ENCODE peak calls at places on chromosomes 2 and 18, in eight cellular contexts. F, N, O, V, B, I, W and Q are unnamed samples. For H3K9me3, the result is how much of the 10 kb centered on the place peaks cover.

GRCh38 chr2:1744446-1745170 is at the start of gene PXDN:
- DNase-seq in B (peak), O (peak), V (peak), N (no peak), F (peak), I (no peak), W (no peak), Q (no peak)

GRCh38 chr2:16055848-16056580 is 115.7 kb downstream of the MYCN start:
- DNase-seq in B (no peak), O (no peak), V (no peak), I (no peak), W (no peak), F (no peak), N (no peak), Q (no peak)

GRCh38 chr2:84815146-84815545 is 65.7 kb downstream of the TRABD2A start:
- DNase-seq in F (no peak), V (no peak), O (no peak), W (no peak), B (no peak), I (no peak), N (no peak), Q (no peak)

GRCh38 chr2:2846379-2847130 is 515.5 kb upstream of the MYT1L start:
- DNase-seq in N (no peak), V (peak), F (peak), I (no peak), O (peak), W (no peak), B (peak), Q (no peak)

GRCh38 chr2:54411801-54412354 is 44.2 kb upstream of the SPTBN1 start:
- DNase-seq in N (no peak), F (no peak), I (no peak), V (no peak), W (no peak), B (no peak), O (no peak), Q (no peak)

GRCh38 chr18:55779711-55780590 is 192.0 kb upstream of the TCF4 start:
- DNase-seq in I (peak), O (peak), W (no peak), F (peak), N (peak), B (peak), V (peak), Q (no peak)

GRCh38 chr2:192288290-192288689 is 93.6 kb upstream of the TMEFF2 start:
- DNase-seq in I (no peak), V (no peak), W (no peak), O (no peak), N (no peak), F (no peak), B (no peak), Q (no peak)

GRCh38 chr2:79083846-79084376 is 3.9 kb downstream of the REG1B start:
- DNase-seq in O (no peak), W (no peak), B (no peak), N (no peak), F (no peak), I (no peak), V (no peak), Q (no peak)

GRCh38 chr2:227310756-227311110 is 14.3 kb upstream of the MFF start:
- DNase-seq in N (no peak), I (no peak), O (no peak), W (no peak), V (no peak), F (no peak), B (no peak), Q (no peak)

GRCh38 chr2:205892141-205893064 is 193.6 kb downstream of the INO80D start:
- DNase-seq in I (peak), F (peak), B (no peak), O (peak), V (no peak), N (peak), W (no peak), Q (no peak)

GRCh38 chr2:96477458-96477857 is 27.7 kb downstream of the NEURL3 start:
- DNase-seq in V (no peak), B (no peak), F (no peak), W (no peak), O (no peak), I (no peak), N (no peak), Q (no peak)

GRCh38 chr2:69032336-69032735 is 19.4 kb downstream of the ANTXR1 start:
- DNase-seq in N (no peak), B (no peak), V (no peak), W (no peak), O (no peak), F (no peak), I (no peak), Q (no peak)

GRCh38 chr18:36296591-36297418 is 708 bp upstream of the FHOD3 start:
- DNase-seq in O (peak), B (peak), W (peak), F (peak), V (no peak), N (peak), I (no peak), Q (no peak)

GRCh38 chr2:236498369-236498768 is 71.3 kb upstream of the ACKR3 start:
- DNase-seq in F (no peak), O (no peak), I (no peak), B (no peak), W (no peak), V (no peak), N (peak), Q (no peak)

GRCh38 chr2:64338910-64339500 is 115.0 kb upstream of the LGALSL start:
- DNase-seq in N (no peak), I (no peak), F (no peak), B (no peak), O (no peak), W (no peak), V (no peak), Q (no peak)

GRCh38 chr2:6184532-6185302 is 492.5 kb downstream of the SOX11 start:
- DNase-seq in V (no peak), N (no peak), B (no peak), I (no peak), W (no peak), F (no peak), O (no peak), Q (no peak)
- H3K9me3 ChIP-seq in V (under half), N (under half), B (under half), I (under half), W (under half), F (under half), O (under half), Q (under half)

DNA sequence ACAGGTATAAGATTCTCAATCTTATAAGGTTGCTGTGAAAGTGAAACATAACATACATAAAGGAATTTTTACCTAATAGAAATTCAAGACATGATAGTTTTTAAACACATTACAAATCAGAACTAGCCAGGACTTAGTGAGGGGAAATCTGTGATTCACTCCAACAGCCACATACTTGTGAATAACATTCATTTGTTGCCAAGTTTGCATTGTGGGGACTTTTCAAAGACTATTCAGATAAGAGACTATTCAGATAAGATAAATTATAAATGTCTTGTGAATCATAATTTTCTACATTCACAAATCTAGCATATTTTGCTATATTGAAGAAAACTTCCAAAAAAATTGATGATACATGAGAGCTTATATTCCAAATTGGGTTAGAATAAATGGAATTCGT is 345.3 kb upstream of the CDH20 start:
- DNase-seq in I (no peak), B (no peak), O (no peak), W (no peak), V (no peak), F (no peak), N (no peak), Q (no peak)
- H3K9me3 ChIP-seq in I (under half), B (under half), O (under half), W (under half), V (under half), F (under half), N (under half), Q (under half)

GRCh38 chr18:6155707-6156106 is 259.0 kb downstream of the L3MBTL4 start:
- DNase-seq in B (no peak), W (no peak), V (no peak), O (no peak), F (no peak), N (no peak), I (no peak), Q (no peak)
- H3K9me3 ChIP-seq in B (under half), W (under half), V (under half), O (under half), F (under half), N (under half), I (under half), Q (under half)

GRCh38 chr2:109084341-109084740 is 44.7 kb upstream of the SH3RF3 start:
- DNase-seq in N (no peak), O (no peak), W (no peak), I (no peak), B (peak), F (no peak), V (peak), Q (no peak)

GRCh38 chr2:109080109-109080508 is 48.9 kb upstream of the SH3RF3 start:
- DNase-seq in F (no peak), V (peak), B (no peak), N (no peak), O (no peak), I (no peak), W (no peak), Q (no peak)

GRCh38 chr2:109083771-109084170 is 45.2 kb upstream of the SH3RF3 start:
- DNase-seq in N (no peak), I (no peak), V (peak), B (peak), F (no peak), O (no peak), W (no peak), Q (no peak)

GRCh38 chr2:109081374-109081773 is 47.6 kb upstream of the SH3RF3 start:
- DNase-seq in I (no peak), W (no peak), N (no peak), F (no peak), V (peak), O (no peak), B (no peak), Q (no peak)

DNA sequence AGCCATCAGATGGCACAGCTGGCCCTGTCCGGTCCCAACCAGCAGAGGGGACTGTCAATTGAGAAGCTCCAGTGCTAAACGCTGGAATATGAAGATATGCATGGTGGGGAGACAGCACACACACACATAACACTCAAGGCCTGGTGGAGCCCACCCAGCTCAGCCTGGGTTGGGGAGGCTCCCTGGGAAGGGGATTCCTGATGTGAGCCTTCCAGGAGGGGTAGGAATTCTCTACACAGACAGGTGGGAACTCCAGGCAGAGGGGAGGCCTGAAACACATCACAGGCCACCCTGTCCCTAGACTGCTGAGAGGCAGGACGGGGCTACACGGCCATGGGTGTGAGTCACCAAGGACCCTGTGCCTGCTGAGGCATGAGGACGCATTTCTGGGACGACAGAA is 49.4 kb upstream of the SH3RF3 start:
- DNase-seq in I (no peak), O (no peak), B (no peak), V (peak), W (no peak), F (no peak), N (no peak), Q (no peak)
- H3K9me3 ChIP-seq in I (under half), O (under half), B (under half), V (under half), W (under half), F (under half), N (under half), Q (under half)

GRCh38 chr18:78924301-78925192 is 55.1 kb upstream of the SALL3 start:
- DNase-seq in V (no peak), B (no peak), I (no peak), O (no peak), F (peak), W (no peak), N (no peak), Q (no peak)
- H3K9me3 ChIP-seq in V (under half), B (under half), I (under half), O (under half), F (under half), W (under half), N (under half), Q (under half)

GRCh38 chr18:14916851-14917250 is 168.9 kb downstream of the ANKRD30B start:
- DNase-seq in I (no peak), B (no peak), N (no peak), W (no peak), F (no peak), O (no peak), V (no peak), Q (no peak)

GRCh38 chr18:14919666-14920065 is 171.7 kb downstream of the ANKRD30B start:
- DNase-seq in I (no peak), N (no peak), F (no peak), W (no peak), O (no peak), B (no peak), V (no peak), Q (no peak)

GRCh38 chr18:14916181-14916580 is 168.2 kb downstream of the ANKRD30B start:
- DNase-seq in N (no peak), W (no peak), I (no peak), F (no peak), V (no peak), O (no peak), B (no peak), Q (no peak)

GRCh38 chr18:14914771-14915170 is 166.8 kb downstream of the ANKRD30B start:
- DNase-seq in N (no peak), B (no peak), W (no peak), O (no peak), I (no peak), F (no peak), V (no peak), Q (no peak)

DNA sequence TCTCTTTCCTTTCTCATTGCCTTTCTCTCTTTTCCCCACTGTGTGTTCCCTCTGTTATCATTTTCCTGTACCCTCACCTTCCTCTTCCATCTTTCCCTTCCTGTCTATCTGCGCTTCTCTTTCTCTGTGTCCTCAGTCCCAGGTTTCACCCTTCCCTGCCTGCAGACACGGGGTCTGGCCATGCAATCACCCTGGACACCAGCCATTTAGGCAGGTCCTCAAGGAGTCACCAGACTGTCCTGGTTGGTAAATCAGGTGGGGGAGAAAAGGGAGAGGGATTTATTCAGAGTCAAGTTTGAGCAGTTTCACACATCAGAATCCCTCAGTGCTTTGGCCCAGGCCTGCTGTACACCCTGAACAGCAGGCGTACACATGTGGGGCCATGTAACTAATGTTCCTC is 169.3 kb downstream of the ANKRD30B start:
- DNase-seq in B (no peak), I (no peak), F (no peak), N (no peak), O (no peak), V (no peak), W (no peak), Q (no peak)
- H3K9me3 ChIP-seq in B (under half), I (under half), F (under half), N (under half), O (under half), V (under half), W (under half), Q (under half)

GRCh38 chr2:168611896-168612650 is 156.0 kb downstream of the CERS6 start:
- DNase-seq in F (no peak), W (no peak), B (no peak), I (no peak), V (no peak), O (peak), N (no peak), Q (no peak)

GRCh38 chr2:168611091-168611490 is 155.0 kb downstream of the CERS6 start:
- DNase-seq in F (no peak), V (no peak), O (no peak), N (no peak), W (no peak), B (no peak), I (no peak), Q (no peak)

GRCh38 chr2:168604252-168604651 is 148.2 kb downstream of the CERS6 start:
- DNase-seq in F (no peak), B (no peak), N (no peak), V (no peak), O (no peak), W (no peak), I (no peak), Q (no peak)

GRCh38 chr2:168608796-168609195 is 152.7 kb downstream of the CERS6 start:
- DNase-seq in B (no peak), I (no peak), N (no peak), V (no peak), F (no peak), O (no peak), W (no peak), Q (no peak)

GRCh38 chr2:168607992-168608391 is 151.9 kb downstream of the CERS6 start:
- DNase-seq in O (no peak), B (no peak), I (no peak), N (no peak), F (no peak), W (no peak), V (no peak), Q (no peak)
- H3K9me3 ChIP-seq in O (under half), B (under half), I (under half), N (under half), F (under half), W (under half), V (under half), Q (under half)

GRCh38 chr2:140643761-140644187 is 1487.0 kb downstream of the LRP1B start:
- DNase-seq in F (no peak), N (no peak), B (no peak), V (no peak), O (no peak), W (no peak), I (no peak), Q (no peak)

GRCh38 chr2:140650825-140651224 is 1480.0 kb downstream of the LRP1B start:
- DNase-seq in I (no peak), B (no peak), O (no peak), W (no peak), V (no peak), N (no peak), F (no peak), Q (no peak)

DNA sequence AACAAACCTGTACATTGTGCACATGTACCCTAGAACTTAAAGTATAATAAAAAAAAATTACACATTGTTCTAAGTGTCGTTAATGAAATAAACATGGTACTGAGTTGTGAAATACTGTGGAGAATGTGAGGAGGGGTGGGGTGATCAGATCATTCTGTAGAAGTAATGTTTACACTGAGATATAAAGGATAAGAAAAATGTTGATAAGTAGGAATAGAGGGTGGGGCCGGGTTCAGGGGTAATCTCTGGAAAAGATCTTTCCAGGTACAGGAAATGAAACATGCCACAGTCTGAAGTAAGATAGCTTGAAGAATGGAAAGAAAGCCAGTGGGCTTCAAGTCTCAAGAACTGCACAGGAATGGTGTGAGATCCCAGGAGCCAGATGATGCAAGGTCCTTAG is 1482.4 kb downstream of the LRP1B start:
- DNase-seq in I (no peak), B (no peak), N (no peak), W (no peak), F (no peak), V (no peak), O (no peak), Q (no peak)
- H3K9me3 ChIP-seq in I (under half), B (under half), N (under half), W (under half), F (under half), V (under half), O (under half), Q (under half)